ENCODE peak calls at places on chromosomes 6 and 20, in nine cellular contexts. U is RPMI7951, C is smooth muscle cell of the brain vasculature, X is HEK293T, N is GM04503, K is GM20000, F is GM23338, O is AG08395, Y is IMR-90. A is an unnamed sample.
A peak's percentile ranks its signal among the peaks of the same experiment; 100 is the strongest.

GRCh38 chr20:24762371-24762770 is 186.7 kb upstream of the CST7 start:
- DNase-seq in U (no peak), C (no peak), X (no peak), N (no peak), K (no peak), F (no peak), O (no peak), Y (no peak), A (no peak)

GRCh38 chr20:14925286-14925685 is 587.9 kb upstream of the FLRT3 start:
- DNase-seq in U (no peak), C (no peak), X (no peak), N (peak; percentile 21), K (no peak), F (no peak), O (peak; percentile 12), Y (no peak), A (no peak)

GRCh38 chr6:44237813-44238433 is 9.0 kb upstream of the HSP90AB1 start:
- DNase-seq in U (peak; percentile 69), C (no peak), X (peak; percentile 86), N (no peak), K (peak; percentile 88), F (peak; percentile 81), O (peak; percentile 83), Y (peak; percentile 56), A (peak; percentile 75)

GRCh38 chr6:142301421-142302391 is at the start of gene ADGRG6:
- DNase-seq in U (peak; percentile 22), C (no peak), X (peak; percentile 69), N (no peak), K (peak; percentile 43), F (peak; percentile 87), O (peak; percentile 19), Y (peak; percentile 28), A (peak; percentile 4)

GRCh38 chr6:15405111-15405510 is 159.2 kb downstream of the JARID2 start:
- DNase-seq in U (no peak), C (no peak), X (no peak), N (no peak), K (no peak), F (no peak), O (no peak), Y (no peak), A (no peak)

GRCh38 chr6:56984374-56984773 is 29.5 kb downstream of the BEND6 start:
- DNase-seq in U (peak; percentile 44), C (no peak), X (no peak), N (no peak), K (no peak), F (no peak), O (peak; percentile 10), Y (peak; percentile 60), A (no peak)

GRCh38 chr20:43749734-43750294 is 23.0 kb upstream of the GTSF1L start:
- DNase-seq in U (peak; percentile 78), C (no peak), X (peak; percentile 92), N (no peak), K (peak; percentile 77), F (peak; percentile 85), O (peak; percentile 88), Y (peak; percentile 38), A (peak; percentile 90)

GRCh38 chr20:39259010-39259803 is 297.1 kb downstream of the DHX35 start:
- DNase-seq in U (no peak), C (no peak), X (no peak), N (no peak), K (no peak), F (no peak), O (no peak), Y (no peak), A (no peak)

GRCh38 chr20:50794181-50794845 is 548 bp upstream of the BCAS4 start:
- DNase-seq in U (no peak), C (no peak), X (no peak), N (no peak), K (no peak), F (peak; percentile 79), O (no peak), Y (no peak), A (no peak)

GRCh38 chr20:48750941-48751620 is 76.7 kb downstream of the PREX1 start:
- DNase-seq in U (no peak), C (no peak), X (no peak), N (no peak), K (no peak), F (peak; percentile 87), O (no peak), Y (no peak), A (peak; percentile 46)

GRCh38 chr6:153003294-153003645 is 761 bp upstream of the MTRF1L start:
- DNase-seq in U (no peak), C (no peak), X (no peak), N (no peak), K (peak; percentile 8), F (peak; percentile 21), O (no peak), Y (peak; percentile 20), A (no peak)

GRCh38 chr20:44075191-44075949 is 111.6 kb downstream of the JPH2 start:
- DNase-seq in U (peak; percentile 42), C (no peak), X (no peak), N (no peak), K (no peak), F (no peak), O (no peak), Y (no peak), A (no peak)

GRCh38 chr6:143673638-143674037 is 4.1 kb upstream of the PHACTR2 start:
- DNase-seq in U (peak; percentile 26), C (no peak), X (no peak), N (peak; percentile 62), K (no peak), F (peak; percentile 50), O (peak; percentile 80), Y (peak; percentile 77), A (no peak)

GRCh38 chr6:80182291-80182690 is 75.8 kb downstream of the BCKDHB start:
- DNase-seq in U (peak; percentile 62), C (no peak), X (no peak), N (no peak), K (no peak), F (no peak), O (peak; percentile 13), Y (peak; percentile 81), A (no peak)

GRCh38 chr20:45138451-45139300 is 14.4 kb upstream of the WFDC12 start:
- DNase-seq in U (peak; percentile 36), C (no peak), X (peak; percentile 69), N (no peak), K (peak; percentile 46), F (peak; percentile 90), O (peak; percentile 16), Y (no peak), A (no peak)

GRCh38 chr20:32589256-32589655 is 4.1 kb upstream of the NOL4L start:
- DNase-seq in U (peak; percentile 58), C (no peak), X (no peak), N (no peak), K (no peak), F (no peak), O (peak; percentile 54), Y (peak; percentile 36), A (no peak)

GRCh38 chr6:63740709-63741108 is 105.1 kb downstream of the PHF3 start:
- DNase-seq in U (peak; percentile 76), C (no peak), X (no peak), N (peak; percentile 25), K (no peak), F (no peak), O (peak; percentile 5), Y (peak; percentile 78), A (no peak)

GRCh38 chr6:128095362-128095761 is 194.5 kb upstream of the THEMIS start:
- DNase-seq in U (peak; percentile 9), C (no peak), X (no peak), N (no peak), K (no peak), F (no peak), O (no peak), Y (peak; percentile 11), A (no peak)

GRCh38 chr6:25173951-25174474 is 105.2 kb upstream of the CARMIL1 start:
- DNase-seq in U (peak; percentile 92), C (peak; percentile 52), X (no peak), N (peak; percentile 85), K (no peak), F (no peak), O (peak; percentile 62), Y (peak; percentile 99), A (no peak)

GRCh38 chr6:11616200-11616611 is 78.7 kb downstream of the TMEM170B start:
- DNase-seq in U (peak; percentile 84), C (peak; percentile 87), X (no peak), N (peak; percentile 99), K (no peak), F (no peak), O (peak; percentile 84), Y (peak; percentile 98), A (no peak)

GRCh38 chr6:149513915-149514314 is 29.1 kb upstream of the ZC3H12D start:
- DNase-seq in U (peak; percentile 26), C (no peak), X (no peak), N (no peak), K (no peak), F (no peak), O (no peak), Y (no peak), A (no peak)

GRCh38 chr20:32636278-32636677 is 37.5 kb downstream of the C20orf203 start:
- DNase-seq in U (no peak), C (no peak), X (no peak), N (no peak), K (no peak), F (no peak), O (no peak), Y (peak; percentile 44), A (no peak)

GRCh38 chr20:20369353-20370086 is 1.6 kb downstream of the INSM1 start:
- DNase-seq in U (no peak), C (no peak), X (no peak), N (no peak), K (peak; percentile 55), F (peak; percentile 72), O (no peak), Y (no peak), A (no peak)

GRCh38 chr6:159760602-159761057 is 1.2 kb upstream of the ACAT2 start:
- DNase-seq in U (peak; percentile 76), C (no peak), X (no peak), N (peak; percentile 39), K (no peak), F (peak; percentile 93), O (peak; percentile 51), Y (peak; percentile 64), A (no peak)

GRCh38 chr6:116265081-116265829 is 11.4 kb upstream of the TSPYL4 start:
- DNase-seq in U (peak; percentile 71), C (no peak), X (no peak), N (no peak), K (no peak), F (no peak), O (no peak), Y (peak; percentile 23), A (no peak)

GRCh38 chr6:111661541-111662041 is 55.9 kb upstream of the TRAF3IP2 start:
- DNase-seq in U (no peak), C (no peak), X (no peak), N (no peak), K (no peak), F (peak; percentile 80), O (no peak), Y (no peak), A (no peak)